ENCODE peak calls at places on chromosomes 2 and 18, in six cellular contexts. B is astrocyte of the spinal cord, Q is occipital lobe, P is lower leg skin, U is T-cell, X is progenitor cell of endocrine pancreas. K is an unnamed sample.

GRCh38 chr2:175461839-175462238 is 280.3 kb upstream of the ATP5MC3 start:
- DNase-seq in P (no peak), X (no peak), B (no peak), U (no peak), Q (no peak), K (no peak)

GRCh38 chr2:15754703-15755099 is 163.0 kb downstream of the DDX1 start:
- DNase-seq in Q (no peak), X (no peak), P (no peak), B (no peak), U (no peak), K (no peak)

GRCh38 chr2:47208852-47209606 is 53.9 kb upstream of the STPG4 start:
- DNase-seq in U (no peak), Q (no peak), B (no peak), P (no peak), X (no peak), K (no peak)

GRCh38 chr2:181907005-181907549 is 15.5 kb downstream of the ITPRID2 start:
- DNase-seq in B (no peak), Q (no peak), U (no peak), P (no peak), X (no peak), K (no peak)

GRCh38 chr18:48477353-48477752 is 61.5 kb upstream of the CTIF start:
- DNase-seq in Q (no peak), P (no peak), B (no peak), U (no peak), X (no peak), K (no peak)

GRCh38 chr2:40450066-40450841 is 1.6 kb downstream of the SLC8A1 start:
- DNase-seq in Q (peak), B (peak), P (no peak), X (no peak), U (no peak), K (no peak)

GRCh38 chr2:79966882-79967281 is 337.7 kb downstream of the LRRTM1 start:
- DNase-seq in Q (no peak), B (no peak), X (no peak), U (no peak), P (no peak), K (no peak)

GRCh38 chr2:109222825-109223471 is 93.9 kb downstream of the SH3RF3 start:
- DNase-seq in P (no peak), Q (no peak), B (no peak), U (no peak), X (no peak), K (no peak)

GRCh38 chr2:170022692-170023091 is 155.3 kb upstream of the MYO3B start:
- DNase-seq in X (no peak), P (no peak), Q (no peak), U (no peak), B (peak), K (no peak)